ENCODE peak calls at places on chromosomes 13 and 19, in ten cellular contexts. One of them, this sample, is unnamed.

GRCh38 chr19:30664358-30665058 is 292.3 kb downstream of the ZNF536 start:
- DNase-seq in heart left ventricle: peak
- DNase-seq in fibroblast of the aortic adventitia: peak
- DNase-seq in RWPE1: no peak
- DNase-seq in colonic mucosa: no peak
- DNase-seq in vagina: no peak
- DNase-seq in mucosa of descending colon: no peak
- DNase-seq in Peyer's patch: no peak
- DNase-seq in heart right ventricle: peak
- DNase-seq in lung: no peak
- DNase-seq in this sample: no peak

GRCh38 chr19:49419173-49419572 is 4.1 kb downstream of the PTH2 start:
- DNase-seq in heart left ventricle: no peak
- DNase-seq in fibroblast of the aortic adventitia: no peak
- DNase-seq in RWPE1: no peak
- DNase-seq in colonic mucosa: no peak
- DNase-seq in vagina: no peak
- DNase-seq in mucosa of descending colon: no peak
- DNase-seq in Peyer's patch: no peak
- DNase-seq in heart right ventricle: no peak
- DNase-seq in lung: no peak
- DNase-seq in this sample: no peak

GRCh38 chr13:57787058-57787791 is 155.7 kb downstream of the PCDH17 start:
- DNase-seq in heart left ventricle: no peak
- DNase-seq in fibroblast of the aortic adventitia: no peak
- DNase-seq in RWPE1: no peak
- DNase-seq in colonic mucosa: no peak
- DNase-seq in vagina: no peak
- DNase-seq in mucosa of descending colon: no peak
- DNase-seq in Peyer's patch: no peak
- DNase-seq in heart right ventricle: no peak
- DNase-seq in lung: no peak
- DNase-seq in this sample: no peak

GRCh38 chr19:10346509-10346908 is 7.1 kb upstream of the ICAM3 start:
- DNase-seq in heart left ventricle: peak
- DNase-seq in fibroblast of the aortic adventitia: no peak
- DNase-seq in RWPE1: no peak
- DNase-seq in colonic mucosa: no peak
- DNase-seq in vagina: no peak
- DNase-seq in mucosa of descending colon: no peak
- DNase-seq in Peyer's patch: no peak
- DNase-seq in heart right ventricle: no peak
- DNase-seq in lung: peak
- DNase-seq in this sample: no peak

GRCh38 chr19:14113762-14114414 is 3.7 kb downstream of the PRKACA start:
- DNase-seq in heart left ventricle: no peak
- DNase-seq in fibroblast of the aortic adventitia: no peak
- DNase-seq in RWPE1: no peak
- DNase-seq in colonic mucosa: peak
- DNase-seq in vagina: no peak
- DNase-seq in mucosa of descending colon: peak
- DNase-seq in Peyer's patch: no peak
- DNase-seq in heart right ventricle: peak
- DNase-seq in lung: peak
- DNase-seq in this sample: peak

GRCh38 chr13:32316476-32316875 is 1.2 kb downstream of the BRCA2 start:
- DNase-seq in heart left ventricle: no peak
- DNase-seq in fibroblast of the aortic adventitia: no peak
- DNase-seq in RWPE1: no peak
- DNase-seq in colonic mucosa: no peak
- DNase-seq in vagina: no peak
- DNase-seq in mucosa of descending colon: no peak
- DNase-seq in Peyer's patch: no peak
- DNase-seq in heart right ventricle: no peak
- DNase-seq in lung: no peak
- DNase-seq in this sample: no peak

GRCh38 chr19:48632692-48633147 is 4.5 kb downstream of the DBP start:
- DNase-seq in heart left ventricle: no peak
- DNase-seq in fibroblast of the aortic adventitia: peak
- DNase-seq in RWPE1: no peak
- DNase-seq in colonic mucosa: no peak
- DNase-seq in vagina: no peak
- DNase-seq in mucosa of descending colon: no peak
- DNase-seq in Peyer's patch: no peak
- DNase-seq in heart right ventricle: no peak
- DNase-seq in lung: no peak
- DNase-seq in this sample: no peak

GRCh38 chr13:111503905-111504695 is 183.7 kb downstream of the TEX29 start:
- DNase-seq in heart left ventricle: no peak
- DNase-seq in fibroblast of the aortic adventitia: no peak
- DNase-seq in RWPE1: peak
- DNase-seq in colonic mucosa: no peak
- DNase-seq in vagina: no peak
- DNase-seq in mucosa of descending colon: no peak
- DNase-seq in Peyer's patch: no peak
- DNase-seq in heart right ventricle: no peak
- DNase-seq in lung: no peak
- DNase-seq in this sample: no peak

GRCh38 chr13:94248454-94249233 is 230.8 kb downstream of the DCT start:
- DNase-seq in heart left ventricle: no peak
- DNase-seq in fibroblast of the aortic adventitia: peak
- DNase-seq in RWPE1: no peak
- DNase-seq in colonic mucosa: no peak
- DNase-seq in vagina: no peak
- DNase-seq in mucosa of descending colon: no peak
- DNase-seq in Peyer's patch: no peak
- DNase-seq in heart right ventricle: no peak
- DNase-seq in lung: no peak
- DNase-seq in this sample: no peak

GRCh38 chr19:2495651-2496316 is 19.9 kb downstream of the GADD45B start:
- DNase-seq in heart left ventricle: peak
- DNase-seq in fibroblast of the aortic adventitia: peak
- DNase-seq in RWPE1: no peak
- DNase-seq in colonic mucosa: peak
- DNase-seq in vagina: no peak
- DNase-seq in mucosa of descending colon: peak
- DNase-seq in Peyer's patch: no peak
- DNase-seq in heart right ventricle: peak
- DNase-seq in lung: no peak
- DNase-seq in this sample: no peak

GRCh38 chr19:41541990-41542584 is 33.9 kb upstream of the CEACAM21 start:
- DNase-seq in heart left ventricle: no peak
- DNase-seq in fibroblast of the aortic adventitia: peak
- DNase-seq in RWPE1: no peak
- DNase-seq in colonic mucosa: peak
- DNase-seq in vagina: no peak
- DNase-seq in mucosa of descending colon: peak
- DNase-seq in Peyer's patch: peak
- DNase-seq in heart right ventricle: peak
- DNase-seq in lung: peak
- DNase-seq in this sample: peak

GRCh38 chr19:35901854-35902661 is at the start of gene HCST:
- DNase-seq in heart left ventricle: no peak
- DNase-seq in fibroblast of the aortic adventitia: peak
- DNase-seq in RWPE1: no peak
- DNase-seq in colonic mucosa: no peak
- DNase-seq in vagina: no peak
- DNase-seq in mucosa of descending colon: no peak
- DNase-seq in Peyer's patch: peak
- DNase-seq in heart right ventricle: no peak
- DNase-seq in lung: no peak
- DNase-seq in this sample: peak

GRCh38 chr19:38433268-38433733 is at the start of gene RYR1:
- DNase-seq in heart left ventricle: peak
- DNase-seq in fibroblast of the aortic adventitia: no peak
- DNase-seq in RWPE1: peak
- DNase-seq in colonic mucosa: peak
- DNase-seq in vagina: no peak
- DNase-seq in mucosa of descending colon: peak
- DNase-seq in Peyer's patch: peak
- DNase-seq in heart right ventricle: peak
- DNase-seq in lung: peak
- DNase-seq in this sample: peak

GRCh38 chr19:18776288-18776594 is 14.9 kb downstream of the COMP start:
- DNase-seq in heart left ventricle: no peak
- DNase-seq in fibroblast of the aortic adventitia: peak
- DNase-seq in RWPE1: peak
- DNase-seq in colonic mucosa: no peak
- DNase-seq in vagina: no peak
- DNase-seq in mucosa of descending colon: no peak
- DNase-seq in Peyer's patch: no peak
- DNase-seq in heart right ventricle: no peak
- DNase-seq in lung: no peak
- DNase-seq in this sample: no peak
- TF ChIP-seq CTCF in heart left ventricle: no peak
- TF ChIP-seq CTCF in fibroblast of the aortic adventitia: peak
- TF ChIP-seq CTCF in RWPE1: peak
- TF ChIP-seq CTCF in colonic mucosa: no peak
- TF ChIP-seq CTCF in vagina: no peak
- TF ChIP-seq CTCF in mucosa of descending colon: no peak
- TF ChIP-seq CTCF in Peyer's patch: no peak
- TF ChIP-seq CTCF in heart right ventricle: no peak
- TF ChIP-seq CTCF in lung: no peak
- TF ChIP-seq CTCF in this sample: no peak

GRCh38 chr13:20475927-20476691 is 49.5 kb downstream of the CRYL1 start:
- DNase-seq in heart left ventricle: no peak
- DNase-seq in fibroblast of the aortic adventitia: no peak
- DNase-seq in RWPE1: no peak
- DNase-seq in colonic mucosa: no peak
- DNase-seq in vagina: no peak
- DNase-seq in mucosa of descending colon: peak
- DNase-seq in Peyer's patch: peak
- DNase-seq in heart right ventricle: no peak
- DNase-seq in lung: no peak
- DNase-seq in this sample: peak
- TF ChIP-seq CTCF in heart left ventricle: no peak
- TF ChIP-seq CTCF in fibroblast of the aortic adventitia: no peak
- TF ChIP-seq CTCF in RWPE1: no peak
- TF ChIP-seq CTCF in colonic mucosa: no peak
- TF ChIP-seq CTCF in vagina: no peak
- TF ChIP-seq CTCF in mucosa of descending colon: no peak
- TF ChIP-seq CTCF in Peyer's patch: no peak
- TF ChIP-seq CTCF in heart right ventricle: no peak
- TF ChIP-seq CTCF in lung: no peak
- TF ChIP-seq CTCF in this sample: no peak

DNA sequence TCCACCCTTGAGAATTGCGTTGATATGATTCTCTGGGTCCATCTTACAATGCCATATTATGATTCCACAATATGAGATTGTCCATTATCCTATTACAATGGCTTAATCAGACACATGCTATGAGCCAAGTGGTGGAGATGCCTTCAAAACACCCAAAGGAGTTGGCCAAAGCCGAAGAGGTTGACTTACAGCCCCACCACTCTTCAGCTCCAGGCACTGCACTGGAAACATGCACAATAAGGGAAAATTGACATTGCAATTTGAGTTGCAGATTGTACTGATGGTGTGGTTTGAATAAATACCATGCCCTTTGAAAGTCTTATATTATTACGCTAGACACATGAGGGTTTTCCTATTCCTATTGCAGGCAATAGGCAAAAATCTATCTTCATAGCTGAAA is 75.4 kb upstream of the TNFSF11 start:
- DNase-seq in heart left ventricle: no peak
- DNase-seq in fibroblast of the aortic adventitia: peak
- DNase-seq in RWPE1: no peak
- DNase-seq in colonic mucosa: no peak
- DNase-seq in vagina: no peak
- DNase-seq in mucosa of descending colon: no peak
- DNase-seq in Peyer's patch: no peak
- DNase-seq in heart right ventricle: no peak
- DNase-seq in lung: no peak
- DNase-seq in this sample: no peak
- TF ChIP-seq CTCF in heart left ventricle: no peak
- TF ChIP-seq CTCF in fibroblast of the aortic adventitia: peak
- TF ChIP-seq CTCF in RWPE1: no peak
- TF ChIP-seq CTCF in colonic mucosa: no peak
- TF ChIP-seq CTCF in vagina: no peak
- TF ChIP-seq CTCF in mucosa of descending colon: no peak
- TF ChIP-seq CTCF in Peyer's patch: no peak
- TF ChIP-seq CTCF in heart right ventricle: no peak
- TF ChIP-seq CTCF in lung: no peak
- TF ChIP-seq CTCF in this sample: no peak

GRCh38 chr13:43303040-43303729 is 279.8 kb downstream of the DNAJC15 start:
- DNase-seq in heart left ventricle: peak
- DNase-seq in fibroblast of the aortic adventitia: peak
- DNase-seq in RWPE1: peak
- DNase-seq in colonic mucosa: peak
- DNase-seq in vagina: no peak
- DNase-seq in mucosa of descending colon: peak
- DNase-seq in Peyer's patch: no peak
- DNase-seq in heart right ventricle: peak
- DNase-seq in lung: peak
- DNase-seq in this sample: no peak
- TF ChIP-seq CTCF in heart left ventricle: peak
- TF ChIP-seq CTCF in fibroblast of the aortic adventitia: peak
- TF ChIP-seq CTCF in RWPE1: no peak
- TF ChIP-seq CTCF in colonic mucosa: no peak
- TF ChIP-seq CTCF in vagina: no peak
- TF ChIP-seq CTCF in mucosa of descending colon: no peak
- TF ChIP-seq CTCF in Peyer's patch: no peak
- TF ChIP-seq CTCF in heart right ventricle: peak
- TF ChIP-seq CTCF in lung: no peak
- TF ChIP-seq CTCF in this sample: no peak

DNA sequence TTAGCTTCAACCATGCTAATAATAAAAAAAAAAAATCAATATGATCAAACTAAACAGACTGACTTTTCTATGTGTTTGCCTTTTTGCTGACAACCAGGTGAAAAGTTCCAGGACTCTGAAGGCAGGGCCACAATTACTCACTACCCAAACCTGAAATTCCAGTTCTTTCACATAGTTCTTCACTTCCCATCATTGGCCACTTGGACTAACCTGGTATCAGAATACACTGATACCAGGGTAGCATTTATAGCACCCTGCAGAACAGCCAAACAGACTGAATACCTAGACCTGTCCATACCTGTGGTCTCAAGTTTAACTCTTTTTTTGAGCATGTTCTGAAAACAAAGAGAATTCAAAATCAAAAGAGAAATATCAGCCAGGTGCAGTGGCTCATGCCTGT is 25.1 kb downstream of the ELF1 start:
- DNase-seq in heart left ventricle: no peak
- DNase-seq in fibroblast of the aortic adventitia: no peak
- DNase-seq in RWPE1: peak
- DNase-seq in colonic mucosa: peak
- DNase-seq in vagina: no peak
- DNase-seq in mucosa of descending colon: peak
- DNase-seq in Peyer's patch: no peak
- DNase-seq in heart right ventricle: no peak
- DNase-seq in lung: peak
- DNase-seq in this sample: no peak
- TF ChIP-seq CTCF in heart left ventricle: no peak
- TF ChIP-seq CTCF in fibroblast of the aortic adventitia: no peak
- TF ChIP-seq CTCF in RWPE1: no peak
- TF ChIP-seq CTCF in colonic mucosa: no peak
- TF ChIP-seq CTCF in vagina: no peak
- TF ChIP-seq CTCF in mucosa of descending colon: no peak
- TF ChIP-seq CTCF in Peyer's patch: no peak
- TF ChIP-seq CTCF in heart right ventricle: no peak
- TF ChIP-seq CTCF in lung: no peak
- TF ChIP-seq CTCF in this sample: no peak